ENCODE peak calls at places on chromosome 18, in nine cellular contexts. N, L, Z, Q, B, T, D, C and A are unnamed samples. For H3K36me3 and H3K9me3, the result is how much of the 10 kb centered on the place peaks cover.

GRCh38 chr18:6374935-6375529 is 39.7 kb downstream of the L3MBTL4 start:
- DNase-seq in Q (no peak), B (no peak), L (no peak), T (no peak), Z (no peak), D (no peak), N (no peak), C (no peak), A (no peak)

GRCh38 chr18:47345996-47346395 is 94.5 kb upstream of the SKOR2 start:
- DNase-seq in Q (no peak), T (no peak), B (peak), N (no peak), C (no peak), D (no peak), Z (no peak), L (no peak), A (no peak)

GRCh38 chr18:3248670-3249359 is 1.2 kb downstream of the MYL12A start:
- DNase-seq in Z (no peak), C (no peak), D (peak), L (no peak), N (peak), T (peak), Q (peak), B (peak), A (peak)

GRCh38 chr18:77820472-77820871 is 570.8 kb downstream of the GALR1 start:
- DNase-seq in Z (no peak), C (no peak), D (no peak), N (no peak), B (no peak), T (no peak), L (no peak), Q (no peak), A (no peak)

GRCh38 chr18:46427216-46427995 is 229.6 kb downstream of the LOXHD1 start:
- DNase-seq in D (no peak), B (no peak), C (peak), N (no peak), T (no peak), L (no peak), Z (no peak), Q (no peak), A (no peak)

GRCh38 chr18:78814321-78814720 is 165.3 kb upstream of the SALL3 start:
- DNase-seq in N (no peak), Z (no peak), B (no peak), L (no peak), D (no peak), Q (no peak), T (no peak), C (no peak), A (peak)

GRCh38 chr18:13390196-13390595 is 171.6 kb downstream of the LDLRAD4 start:
- DNase-seq in D (no peak), Q (no peak), C (no peak), B (no peak), N (no peak), L (no peak), T (no peak), Z (no peak), A (no peak)

GRCh38 chr18:23225518-23225917 is 90.2 kb downstream of the CABLES1 start:
- DNase-seq in D (peak), Q (no peak), L (peak), C (no peak), B (no peak), N (peak), T (peak), Z (no peak), A (no peak)

GRCh38 chr18:10101729-10102128 is 187.9 kb downstream of the VAPA start:
- DNase-seq in Z (no peak), T (no peak), L (no peak), C (peak), D (no peak), Q (no peak), N (no peak), B (no peak), A (no peak)

GRCh38 chr18:48834421-48835011 is 116.2 kb downstream of the SMAD7 start:
- DNase-seq in B (peak), D (peak), Q (peak), L (no peak), C (peak), Z (peak), T (peak), N (peak), A (no peak)

DNA sequence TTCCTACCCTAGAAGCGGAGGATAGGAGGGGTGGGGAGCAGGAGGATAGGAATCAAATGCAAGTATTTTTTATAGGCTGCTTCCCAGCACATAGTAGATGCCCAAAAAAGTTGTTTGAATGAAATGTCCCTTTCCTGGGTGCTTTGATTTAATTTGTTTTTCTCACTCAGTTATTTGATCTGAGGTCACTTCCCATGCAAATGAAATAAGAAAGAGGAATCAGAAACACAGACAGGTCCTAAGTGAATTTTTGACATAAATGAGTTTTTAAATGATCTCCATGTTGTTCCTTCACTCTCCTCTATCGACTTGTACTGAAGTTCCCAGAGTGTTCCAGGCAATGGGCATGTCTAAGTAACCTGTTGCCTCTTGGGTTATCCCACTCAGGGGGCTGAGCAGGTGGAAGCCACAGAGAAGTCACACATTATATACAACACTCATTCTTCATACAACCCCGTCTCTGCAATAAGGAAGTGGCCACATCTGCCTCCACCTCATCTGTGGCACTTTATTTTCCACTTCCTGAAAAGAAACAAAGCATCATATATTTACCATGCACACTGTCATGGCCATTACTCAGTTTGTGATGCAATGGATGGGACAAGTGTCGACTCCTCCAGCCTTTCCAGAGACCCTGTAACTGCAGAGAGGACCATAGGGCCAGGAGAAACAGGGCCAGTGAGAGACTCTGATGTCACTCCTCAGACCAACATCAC is 81.9 kb upstream of the ZNF397 start:
- DNase-seq in B (no peak), Q (no peak), C (no peak), Z (no peak), L (no peak), D (no peak), T (no peak), N (no peak), A (no peak)
- H3K4me3 ChIP-seq in B (no peak), Q (no peak), C (no peak), Z (no peak), L (no peak), D (no peak), T (no peak), N (no peak), A (no peak)

GRCh38 chr18:51078026-51078425 is 48.0 kb downstream of the SMAD4 start:
- DNase-seq in C (no peak), L (no peak), N (no peak), D (no peak), B (no peak), Q (no peak), Z (no peak), T (no peak), A (no peak)
- H3K36me3 ChIP-seq in C (half or more), L (under half), N (under half), D (under half), B (under half), Q (under half), Z (half or more), T (half or more), A (under half)

DNA sequence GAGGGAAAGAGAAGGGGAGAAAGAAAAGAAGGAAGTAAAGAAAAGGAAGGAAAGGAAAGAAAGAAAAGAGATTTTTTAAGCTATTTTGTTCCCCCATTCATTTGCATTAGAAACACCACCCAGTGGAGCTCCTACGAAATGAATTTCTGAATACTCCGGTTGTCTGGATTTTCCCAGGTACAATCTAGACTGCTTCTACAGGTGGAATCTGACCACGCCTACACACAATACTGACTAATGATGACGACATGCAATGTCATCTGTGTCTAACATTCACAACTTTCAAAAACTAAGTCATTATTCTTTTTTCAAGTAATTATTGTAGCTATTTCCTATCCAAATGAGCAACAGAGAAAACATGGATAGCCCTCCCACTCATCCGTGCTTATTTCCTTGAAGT is 121.7 kb downstream of the ZNF516 start:
- DNase-seq in L (no peak), B (no peak), T (no peak), Q (no peak), Z (no peak), N (no peak), C (no peak), D (no peak), A (no peak)
- H3K9me3 ChIP-seq in L (under half), B (under half), T (under half), Q (under half), Z (under half), N (under half), C (under half), D (under half), A (under half)

GRCh38 chr18:22167471-22168151 is 1.8 kb upstream of the GATA6 start:
- DNase-seq in C (peak), D (peak), B (peak), N (peak), L (peak), Z (peak), T (peak), Q (no peak), A (no peak)
- H3K4me3 ChIP-seq in C (peak), D (peak), B (peak), N (peak), L (peak), Z (peak), T (no peak), Q (no peak), A (no peak)